ENCODE peak calls at places on chromosome 13, in nine cellular contexts. One of them, this sample, is unnamed.

GRCh38 chr13:39406688-39407087 is 196.3 kb downstream of the LHFPL6 start:
- DNase-seq in iris pigment epithelial cell: no peak
- DNase-seq in 8988T: no peak
- DNase-seq in psoas muscle: no peak
- DNase-seq in H4: no peak
- DNase-seq in H9: no peak
- DNase-seq in NCI-H1694: no peak
- DNase-seq in T-helper 2 cell: no peak
- DNase-seq in epithelial cell of esophagus: peak; percentile 79
- DNase-seq in this sample: peak; percentile 18

GRCh38 chr13:31242935-31243334 is 43.2 kb downstream of the B3GLCT start:
- DNase-seq in iris pigment epithelial cell: no peak
- DNase-seq in 8988T: no peak
- DNase-seq in psoas muscle: no peak
- DNase-seq in H4: no peak
- DNase-seq in H9: no peak
- DNase-seq in NCI-H1694: no peak
- DNase-seq in T-helper 2 cell: no peak
- DNase-seq in epithelial cell of esophagus: no peak
- DNase-seq in this sample: no peak

GRCh38 chr13:24148414-24149305 is 11.9 kb upstream of the SPATA13 start:
- DNase-seq in iris pigment epithelial cell: peak; percentile 96
- DNase-seq in 8988T: peak; percentile 55
- DNase-seq in psoas muscle: peak; percentile 19
- DNase-seq in H4: peak; percentile 98
- DNase-seq in H9: peak; percentile 83
- DNase-seq in NCI-H1694: no peak
- DNase-seq in T-helper 2 cell: no peak
- DNase-seq in epithelial cell of esophagus: peak; percentile 97
- DNase-seq in this sample: peak; percentile 99

GRCh38 chr13:46686171-46686570 is 110.8 kb downstream of the ESD start:
- DNase-seq in iris pigment epithelial cell: no peak
- DNase-seq in 8988T: no peak
- DNase-seq in psoas muscle: no peak
- DNase-seq in H4: no peak
- DNase-seq in H9: no peak
- DNase-seq in NCI-H1694: no peak
- DNase-seq in T-helper 2 cell: no peak
- DNase-seq in epithelial cell of esophagus: peak; percentile 62
- DNase-seq in this sample: peak; percentile 4

GRCh38 chr13:70191034-70191433 is 82.8 kb upstream of the KLHL1 start:
- DNase-seq in iris pigment epithelial cell: no peak
- DNase-seq in 8988T: no peak
- DNase-seq in psoas muscle: no peak
- DNase-seq in H4: no peak
- DNase-seq in H9: no peak
- DNase-seq in NCI-H1694: no peak
- DNase-seq in T-helper 2 cell: no peak
- DNase-seq in epithelial cell of esophagus: no peak
- DNase-seq in this sample: no peak

GRCh38 chr13:110503037-110503901 is 58.3 kb downstream of the RAB20 start:
- DNase-seq in iris pigment epithelial cell: peak; percentile 39
- DNase-seq in 8988T: no peak
- DNase-seq in psoas muscle: peak; percentile 39
- DNase-seq in H4: no peak
- DNase-seq in H9: no peak
- DNase-seq in NCI-H1694: no peak
- DNase-seq in T-helper 2 cell: no peak
- DNase-seq in epithelial cell of esophagus: no peak
- DNase-seq in this sample: no peak

GRCh38 chr13:98252931-98253470 is 75.9 kb upstream of the RNF113B start:
- DNase-seq in iris pigment epithelial cell: peak; percentile 88
- DNase-seq in 8988T: no peak
- DNase-seq in psoas muscle: no peak
- DNase-seq in H4: no peak
- DNase-seq in H9: no peak
- DNase-seq in NCI-H1694: no peak
- DNase-seq in T-helper 2 cell: no peak
- DNase-seq in epithelial cell of esophagus: peak; percentile 61
- DNase-seq in this sample: no peak

GRCh38 chr13:28324181-28324789 is 170.6 kb downstream of the FLT1 start:
- DNase-seq in iris pigment epithelial cell: peak; percentile 73
- DNase-seq in 8988T: peak; percentile 47
- DNase-seq in psoas muscle: no peak
- DNase-seq in H4: peak; percentile 39
- DNase-seq in H9: peak; percentile 79
- DNase-seq in NCI-H1694: peak; percentile 48
- DNase-seq in T-helper 2 cell: no peak
- DNase-seq in epithelial cell of esophagus: peak; percentile 70
- DNase-seq in this sample: peak; percentile 84

GRCh38 chr13:94112227-94112626 is 367.3 kb downstream of the DCT start:
- DNase-seq in iris pigment epithelial cell: peak; percentile 97
- DNase-seq in 8988T: no peak
- DNase-seq in psoas muscle: peak; percentile 16
- DNase-seq in H4: peak; percentile 85
- DNase-seq in H9: no peak
- DNase-seq in NCI-H1694: no peak
- DNase-seq in T-helper 2 cell: no peak
- DNase-seq in epithelial cell of esophagus: peak; percentile 50
- DNase-seq in this sample: no peak

GRCh38 chr13:75798353-75799245 is 162.5 kb downstream of the LMO7 start:
- DNase-seq in iris pigment epithelial cell: peak; percentile 58
- DNase-seq in 8988T: no peak
- DNase-seq in psoas muscle: no peak
- DNase-seq in H4: peak; percentile 4
- DNase-seq in H9: no peak
- DNase-seq in NCI-H1694: no peak
- DNase-seq in T-helper 2 cell: no peak
- DNase-seq in epithelial cell of esophagus: peak; percentile 71
- DNase-seq in this sample: no peak

GRCh38 chr13:94249512-94249911 is 230.0 kb downstream of the DCT start:
- DNase-seq in iris pigment epithelial cell: peak; percentile 94
- DNase-seq in 8988T: no peak
- DNase-seq in psoas muscle: no peak
- DNase-seq in H4: peak; percentile 48
- DNase-seq in H9: no peak
- DNase-seq in NCI-H1694: no peak
- DNase-seq in T-helper 2 cell: no peak
- DNase-seq in epithelial cell of esophagus: no peak
- DNase-seq in this sample: no peak